ENCODE peak calls at places on chromosomes 16 and 17, in five cellular contexts. J, D, P, H and R are unnamed samples.
A peak's percentile ranks its signal among the peaks of the same experiment; 100 is the strongest.

GRCh38 chr17:51118330-51119195 is 2.1 kb downstream of the SPAG9 start:
- DNase-seq in P (no peak), J (no peak), H (no peak), D (peak; percentile 25), R (peak; percentile 47)

GRCh38 chr17:40448639-40449261 is 5.5 kb downstream of the IGFBP4 start:
- DNase-seq in P (no peak), D (peak; percentile 70), J (no peak), H (no peak), R (peak; percentile 17)

GRCh38 chr17:55818451-55819375 is 67.9 kb downstream of the PCTP start:
- DNase-seq in J (no peak), D (no peak), H (no peak), P (no peak), R (no peak)

GRCh38 chr16:81645303-81645702 is 133.8 kb upstream of the PLCG2 start:
- DNase-seq in P (peak; percentile 97), D (peak; percentile 74), J (peak; percentile 57), H (no peak), R (peak; percentile 33)

GRCh38 chr17:37110816-37111215 is 162.1 kb downstream of the AATF start:
- DNase-seq in D (no peak), J (peak; percentile 42), P (no peak), H (no peak), R (no peak)

GRCh38 chr16:74740795-74741304 is 33.8 kb downstream of the FA2H start:
- DNase-seq in P (peak; percentile 20), D (peak; percentile 44), J (peak; percentile 82), H (no peak), R (no peak)

GRCh38 chr16:27138257-27138656 is 65.1 kb upstream of the KDM8 start:
- DNase-seq in D (no peak), H (no peak), P (no peak), J (no peak), R (no peak)

GRCh38 chr17:77541995-77542394 is 401.2 kb downstream of the SEC14L1 start:
- DNase-seq in H (no peak), P (no peak), D (no peak), J (no peak), R (no peak)

GRCh38 chr16:64305663-64306062 is 816.2 kb downstream of the CDH11 start:
- DNase-seq in J (no peak), D (no peak), P (no peak), H (no peak), R (no peak)

GRCh38 chr17:50111687-50112655 is 16.8 kb downstream of the PDK2 start:
- DNase-seq in H (no peak), D (no peak), J (no peak), P (no peak), R (no peak)

GRCh38 chr17:74452027-74452840 is 14.2 kb upstream of the CD300A start:
- DNase-seq in H (no peak), J (no peak), P (no peak), D (peak; percentile 30), R (no peak)

GRCh38 chr17:7814969-7815368 is 19.0 kb upstream of the KDM6B start:
- DNase-seq in P (no peak), H (no peak), D (no peak), J (no peak), R (no peak)